ENCODE peak calls at places on chromosomes 13 and 19, in four cellular contexts. X, F, G and R are unnamed samples.

GRCh38 chr19:12828494-12828893 is 5.9 kb downstream of the RTBDN start:
- DNase-seq in X (peak), F (no peak), G (peak), R (peak)

GRCh38 chr19:54420383-54421168 is 5.3 kb downstream of the TTYH1 start:
- DNase-seq in X (peak), F (no peak), G (peak), R (no peak)

GRCh38 chr19:45632468-45633196 is 6.6 kb downstream of the EML2 start:
- DNase-seq in X (no peak), F (no peak), G (peak), R (peak)

GRCh38 chr19:44113784-44114390 is 688 bp downstream of the ZNF225 start:
- DNase-seq in X (no peak), F (no peak), G (peak), R (peak)

GRCh38 chr19:45443462-45444317 is 20.0 kb upstream of the ERCC1 start:
- DNase-seq in X (peak), F (no peak), G (peak), R (peak)

GRCh38 chr19:46412034-46412982 is 1.1 kb downstream of the CCDC8 start:
- DNase-seq in X (no peak), F (no peak), G (peak), R (no peak)

GRCh38 chr13:95296326-95296939 is 4.8 kb downstream of the ABCC4 start:
- DNase-seq in X (peak), F (no peak), G (no peak), R (peak)

GRCh38 chr19:45076851-45077730 is 813 bp upstream of the ZNF296 start:
- DNase-seq in X (no peak), F (no peak), G (no peak), R (no peak)

GRCh38 chr19:5949792-5950305 is 28.1 kb downstream of the RANBP3 start:
- DNase-seq in X (no peak), F (no peak), G (no peak), R (no peak)

GRCh38 chr19:33177417-33177976 is 16.6 kb upstream of the LRP3 start:
- DNase-seq in X (peak), F (no peak), G (no peak), R (peak)

GRCh38 chr13:110616103-110617101 is 1.1 kb downstream of the NAXD start:
- DNase-seq in X (peak), F (no peak), G (peak), R (no peak)

GRCh38 chr13:100454876-100455275 is 133.7 kb downstream of the GGACT start:
- DNase-seq in X (no peak), F (no peak), G (no peak), R (no peak)

GRCh38 chr19:10365518-10365917 is 14.9 kb downstream of the TYK2 start:
- DNase-seq in X (no peak), F (no peak), G (peak), R (no peak)

GRCh38 chr19:10362259-10362658 is 18.1 kb downstream of the TYK2 start:
- DNase-seq in X (no peak), F (no peak), G (peak), R (no peak)

GRCh38 chr19:10361569-10362011 is 18.8 kb downstream of the TYK2 start:
- DNase-seq in X (no peak), F (no peak), G (peak), R (no peak)

GRCh38 chr19:10363789-10364281 is 16.5 kb downstream of the TYK2 start:
- DNase-seq in X (no peak), F (no peak), G (no peak), R (no peak)

DNA sequence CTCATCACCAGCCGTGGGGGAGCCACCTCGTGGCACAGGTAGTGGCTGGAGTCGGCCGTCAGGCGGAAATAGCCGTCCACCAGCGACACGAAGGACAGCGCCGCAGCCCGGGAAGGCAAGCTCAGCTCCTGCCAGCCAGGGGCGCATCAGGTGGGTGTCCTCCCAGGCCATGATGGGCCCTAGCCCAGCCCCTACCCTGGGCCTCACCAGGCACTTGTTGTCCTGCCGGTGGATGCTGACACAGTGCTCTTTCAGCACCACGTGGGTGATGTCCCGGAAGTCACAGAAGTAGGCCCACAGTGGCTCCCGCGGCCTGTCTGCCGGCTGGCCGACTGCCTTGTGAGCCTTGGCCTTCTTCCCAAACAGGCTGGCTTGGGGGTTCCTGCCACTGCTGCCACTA is 15.7 kb downstream of the TYK2 start:
- DNase-seq in X (no peak), F (no peak), G (peak), R (no peak)
- TF ChIP-seq SP1 in X (no peak), F (no peak), G (no peak), R (no peak)

GRCh38 chr19:38561658-38562057 is 56.1 kb downstream of the MAP4K1 start:
- DNase-seq in X (no peak), F (no peak), G (no peak), R (no peak)

GRCh38 chr19:38561053-38561606 is 56.6 kb downstream of the MAP4K1 start:
- DNase-seq in X (no peak), F (no peak), G (no peak), R (no peak)

GRCh38 chr19:38557205-38557799 is 60.5 kb downstream of the MAP4K1 start:
- DNase-seq in X (no peak), F (peak), G (peak), R (no peak)

GRCh38 chr19:38562096-38562495 is 55.7 kb downstream of the MAP4K1 start:
- DNase-seq in X (no peak), F (no peak), G (no peak), R (no peak)

DNA sequence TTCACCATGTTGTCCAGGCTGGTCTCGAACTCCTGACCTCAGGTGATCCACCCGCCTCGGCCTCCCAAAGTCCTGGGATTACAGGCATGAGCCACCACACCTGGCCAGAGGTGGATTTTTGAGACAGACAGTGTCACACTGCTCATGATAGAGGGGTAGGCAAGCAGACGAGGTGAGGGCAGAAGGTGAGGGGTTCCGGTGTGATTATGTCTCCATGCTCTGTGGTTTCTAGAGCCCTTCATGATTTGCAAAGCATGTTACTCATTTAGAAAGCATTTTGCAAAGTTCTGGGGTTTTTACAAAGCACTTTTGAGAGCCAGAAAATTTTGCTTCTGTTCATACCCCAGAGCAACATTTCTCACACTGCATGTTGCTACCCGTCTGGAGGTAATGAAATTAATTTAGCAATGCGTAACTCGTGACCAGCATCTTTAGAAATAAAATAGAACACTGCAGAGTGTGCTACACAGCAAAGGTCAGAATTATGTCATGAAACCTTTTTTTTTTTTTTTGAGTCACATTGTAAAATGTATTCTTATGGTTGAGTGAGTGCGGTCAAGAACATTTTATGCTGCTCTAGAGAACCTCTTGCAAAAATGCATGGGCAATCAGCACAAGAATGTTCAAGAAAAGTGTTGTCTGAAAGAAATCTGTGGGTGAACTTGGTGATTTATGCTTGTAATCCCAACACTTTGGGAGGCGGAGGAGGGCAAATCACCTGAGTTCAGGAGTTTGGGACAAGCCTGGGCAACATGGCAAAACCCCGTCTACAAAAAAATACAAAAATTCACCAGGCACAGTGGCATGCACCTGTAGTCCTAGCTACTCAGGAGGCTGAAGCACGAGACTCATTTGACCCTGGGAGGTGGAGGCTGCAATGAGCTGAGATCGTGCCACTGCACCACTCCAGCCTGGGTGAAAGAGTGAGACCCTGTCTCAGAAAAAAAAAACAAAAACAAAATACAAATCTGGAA is 58.0 kb downstream of the MAP4K1 start:
- DNase-seq in X (no peak), F (peak), G (no peak), R (no peak)
- TF ChIP-seq BHLHE40 in X (no peak), F (peak), G (no peak), R (no peak)

GRCh38 chr13:48595330-48596127 is 58.2 kb upstream of the CYSLTR2 start:
- DNase-seq in X (peak), F (no peak), G (peak), R (peak)
- TF ChIP-seq SP1 in X (no peak), F (no peak), G (no peak), R (no peak)

DNA sequence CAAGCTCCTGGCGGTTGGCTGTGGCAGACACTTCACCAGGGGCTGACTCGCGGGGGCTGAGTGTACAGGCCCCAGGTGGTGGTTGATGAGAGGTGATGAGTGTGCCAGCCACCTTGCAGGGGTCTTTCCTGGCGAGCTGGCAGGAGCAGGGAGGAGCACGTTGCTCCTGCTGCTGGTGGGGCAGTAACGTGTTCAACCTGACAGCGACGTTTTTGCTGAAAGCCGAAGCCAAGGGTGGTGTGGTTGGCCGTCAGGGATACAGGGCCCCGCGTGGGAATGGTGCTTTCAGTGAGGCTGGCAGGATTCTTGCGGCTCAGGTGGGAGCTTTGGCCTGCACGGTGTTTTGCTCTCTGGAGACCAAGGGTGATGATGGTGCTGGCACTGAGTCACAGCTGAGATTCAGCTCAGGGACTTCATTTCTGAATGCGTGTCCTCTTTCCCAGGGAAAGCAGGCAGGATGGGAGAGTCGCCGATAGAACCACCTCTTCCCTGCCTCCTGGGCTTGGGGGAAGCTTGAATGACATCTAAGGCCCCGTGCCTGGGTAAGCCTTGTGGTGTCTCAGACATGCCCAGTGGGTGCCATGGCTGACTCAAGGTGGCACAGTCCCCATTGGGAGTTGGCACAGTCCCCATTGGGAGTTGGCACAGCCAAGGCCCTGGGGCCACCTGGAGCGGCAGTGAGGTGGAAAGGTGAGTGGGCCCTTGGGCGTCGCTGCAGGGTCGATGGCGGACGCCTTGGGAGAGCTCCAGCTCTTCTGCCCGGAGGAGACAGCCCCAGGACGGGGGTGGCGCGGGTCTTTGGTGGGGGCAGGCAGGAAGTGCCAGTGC is 8.8 kb downstream of the DAZAP1 start:
- DNase-seq in X (no peak), F (no peak), G (no peak), R (no peak)
- TF ChIP-seq BHLHE40 in X (no peak), F (no peak), G (no peak), R (no peak)

GRCh38 chr19:16064209-16064889 is 11.9 kb upstream of the TPM4 start:
- DNase-seq in X (no peak), F (no peak), G (no peak), R (no peak)

GRCh38 chr19:16061943-16062342 is 14.4 kb upstream of the TPM4 start:
- DNase-seq in X (no peak), F (no peak), G (no peak), R (no peak)

GRCh38 chr19:16066611-16067104 is 9.6 kb upstream of the TPM4 start:
- DNase-seq in X (peak), F (no peak), G (peak), R (no peak)

GRCh38 chr19:16060294-16060693 is 16.0 kb upstream of the TPM4 start:
- DNase-seq in X (no peak), F (no peak), G (no peak), R (no peak)

DNA sequence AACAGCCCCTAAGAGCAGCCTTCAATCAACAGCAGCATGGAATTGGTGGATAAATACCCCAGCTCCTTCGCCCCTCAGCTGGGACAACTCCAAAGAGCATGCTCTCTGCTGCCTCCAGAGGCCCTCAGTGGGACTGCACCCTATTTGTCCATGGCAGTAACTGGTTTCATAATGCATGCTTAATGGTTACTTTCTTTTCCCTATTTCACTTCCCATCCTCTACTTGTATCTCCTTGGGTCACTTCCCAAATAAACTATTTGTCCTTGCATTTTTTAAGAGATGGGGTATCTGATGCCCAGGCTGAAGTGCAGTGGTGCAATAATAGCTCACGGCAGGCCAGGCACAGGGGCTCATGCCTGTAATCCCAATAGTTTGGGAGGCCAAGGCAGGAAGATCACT is 13.5 kb upstream of the TPM4 start:
- DNase-seq in X (no peak), F (no peak), G (peak), R (peak)
- TF ChIP-seq SP1 in X (no peak), F (no peak), G (no peak), R (no peak)

DNA sequence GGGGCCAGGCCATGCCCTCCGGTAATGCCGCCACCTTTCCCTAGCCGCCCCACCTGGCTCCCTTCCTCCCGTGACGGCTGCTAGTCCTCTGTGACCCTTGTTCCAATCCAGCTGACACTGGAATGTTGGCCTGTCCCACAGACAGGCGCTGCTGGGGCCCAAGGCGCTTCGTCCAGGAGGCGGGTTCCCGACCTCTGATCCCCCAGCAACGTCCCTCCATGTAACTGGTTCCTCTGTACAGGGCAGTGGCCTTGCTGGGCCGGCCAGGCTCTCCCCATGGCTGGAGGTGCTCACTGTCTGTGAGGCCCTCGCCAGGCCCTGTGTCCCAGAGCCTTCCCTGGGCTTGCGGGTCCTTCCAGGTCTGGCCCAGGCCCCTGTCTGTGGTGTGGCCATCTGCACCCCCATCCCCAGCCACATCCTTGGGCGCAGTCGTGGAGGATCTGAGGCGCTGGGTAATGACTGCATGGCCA is 6.8 kb upstream of the GRIN3B start:
- DNase-seq in X (peak), F (no peak), G (no peak), R (no peak)
- TF ChIP-seq BHLHE40 in X (no peak), F (no peak), G (no peak), R (no peak)